ENCODE peak calls at places on chromosomes 4 and X, in eight cellular contexts. L, T, G, B, U, J, W and N are unnamed samples.

GRCh38 chr4:66330125-66330524 is 659.8 kb upstream of the EPHA5 start:
- DNase-seq in L (no peak), U (no peak), B (no peak), W (no peak), J (no peak), T (no peak), G (no peak), N (no peak)

GRCh38 chr4:101556845-101557244 is 209.5 kb upstream of the PPP3CA start:
- DNase-seq in T (peak), J (no peak), G (no peak), L (no peak), U (no peak), B (no peak), W (peak), N (no peak)

GRCh38 chr4:53010320-53010719 is 148.2 kb downstream of the RASL11B start:
- DNase-seq in G (no peak), B (no peak), U (no peak), T (no peak), W (no peak), J (no peak), L (no peak), N (no peak)

GRCh38 chr4:24857996-24858395 is 54.8 kb downstream of the CCDC149 start:
- DNase-seq in U (no peak), B (peak), W (no peak), L (no peak), T (no peak), G (no peak), J (no peak), N (peak)

GRCh38 chr4:154617820-154618317 is 5.4 kb upstream of the FGG start:
- DNase-seq in L (no peak), B (no peak), T (no peak), U (no peak), W (no peak), G (no peak), J (no peak), N (no peak)

GRCh38 chr4:69026974-69027373 is 69.3 kb upstream of the UGT2B7 start:
- DNase-seq in J (no peak), G (no peak), B (no peak), T (no peak), L (no peak), U (no peak), W (no peak), N (no peak)

GRCh38 chr4:54173281-54173912 is 55.7 kb upstream of the PDGFRA start:
- DNase-seq in J (no peak), L (no peak), W (peak), U (no peak), B (no peak), G (no peak), T (no peak), N (no peak)

GRCh38 chr4:3810111-3810680 is 44.0 kb downstream of the ADRA2C start:
- DNase-seq in G (no peak), B (no peak), U (no peak), T (no peak), L (no peak), W (no peak), J (no peak), N (peak)

GRCh38 chr4:13546855-13547562 is 2.7 kb upstream of the NKX3-2 start:
- DNase-seq in U (peak), B (no peak), L (no peak), T (no peak), G (no peak), J (no peak), W (no peak), N (no peak)

GRCh38 chr4:162498168-162498567 is 334.4 kb upstream of the FSTL5 start:
- DNase-seq in L (no peak), T (no peak), U (no peak), W (no peak), J (no peak), B (no peak), G (no peak), N (no peak)

GRCh38 chr4:8009097-8009496 is 69.4 kb upstream of the AFAP1 start:
- DNase-seq in B (no peak), J (no peak), G (no peak), T (no peak), W (no peak), L (no peak), U (no peak), N (no peak)

GRCh38 chr4:93897559-93897958 is 69.0 kb downstream of the ATOH1 start:
- DNase-seq in W (peak), G (no peak), L (peak), T (no peak), U (peak), J (no peak), B (no peak), N (no peak)

GRCh38 chrX:115191490-115192243 is 2.5 kb downstream of the RBMXL3 start:
- DNase-seq in W (no peak), T (no peak), G (no peak), L (no peak), J (no peak), B (no peak), U (no peak), N (no peak)

GRCh38 chr4:109334129-109334528 is 31.7 kb upstream of the COL25A1 start:
- DNase-seq in J (no peak), W (no peak), B (no peak), T (no peak), L (no peak), U (no peak), G (no peak), N (no peak)

GRCh38 chr4:136634121-136634520 is 898.2 kb downstream of the PCDH18 start:
- DNase-seq in G (no peak), T (no peak), B (no peak), J (no peak), L (no peak), U (no peak), W (no peak), N (no peak)

GRCh38 chrX:103637604-103638338 is 9.0 kb downstream of the TCEAL1 start:
- DNase-seq in G (no peak), B (peak), U (no peak), L (no peak), J (no peak), W (no peak), T (no peak), N (no peak)

GRCh38 chr4:3867403-3868100 is 101.4 kb downstream of the ADRA2C start:
- DNase-seq in U (no peak), B (no peak), W (no peak), J (no peak), G (no peak), L (no peak), T (no peak), N (no peak)

GRCh38 chr4:121648518-121648917 is 48.3 kb downstream of the ANXA5 start:
- DNase-seq in J (no peak), L (no peak), U (no peak), T (no peak), W (no peak), B (no peak), G (no peak), N (no peak)

GRCh38 chr4:54687887-54688841 is 30.4 kb downstream of the KIT start:
- DNase-seq in L (no peak), U (peak), G (no peak), J (peak), B (no peak), T (no peak), W (no peak), N (no peak)

GRCh38 chrX:128759745-128760144 is 707.5 kb upstream of the ACTRT1 start:
- DNase-seq in T (no peak), L (peak), W (no peak), G (no peak), B (no peak), J (no peak), U (no peak), N (no peak)

GRCh38 chr4:82500106-82500738 is 61.6 kb downstream of the TMEM150C start:
- DNase-seq in G (no peak), B (no peak), T (no peak), W (no peak), J (no peak), U (no peak), L (no peak), N (no peak)

GRCh38 chrX:47210661-47211425 is 7.6 kb upstream of the CDK16 start:
- DNase-seq in T (no peak), W (no peak), B (no peak), G (no peak), J (no peak), U (no peak), L (no peak), N (no peak)

GRCh38 chr4:101177146-101177545 is 170.2 kb downstream of the PPP3CA start:
- DNase-seq in U (no peak), J (no peak), W (no peak), T (no peak), G (no peak), B (no peak), L (no peak), N (no peak)

GRCh38 chrX:11953615-11954014 is 184.7 kb upstream of the FRMPD4 start:
- DNase-seq in G (no peak), L (no peak), J (no peak), W (peak), T (no peak), U (no peak), B (peak), N (no peak)

GRCh38 chr4:127124919-127125318 is 507.8 kb upstream of the INTU start:
- DNase-seq in B (peak), W (no peak), L (no peak), U (peak), T (no peak), G (no peak), J (no peak), N (no peak)

GRCh38 chrX:131812847-131813825 is 210.0 kb upstream of the STK26 start:
- DNase-seq in G (peak), B (peak), W (peak), J (peak), U (no peak), T (peak), L (no peak), N (peak)

GRCh38 chrX:136528645-136529315 is 3.2 kb upstream of the VGLL1 start:
- DNase-seq in B (peak), T (no peak), W (peak), G (no peak), L (no peak), J (no peak), U (no peak), N (no peak)